ENCODE peak calls at places on chromosome 11, in six cellular contexts. T is lung, L is HAP-1, H is Panc1, Q is sigmoid colon, I is cardiac fibroblast. V is an unnamed sample.

GRCh38 chr11:76791861-76792260 is 8.7 kb downstream of the TSKU start:
- DNase-seq in L (no peak), H (no peak), T (no peak), I (peak), Q (peak), V (no peak)

GRCh38 chr11:12079726-12080556 is 30.4 kb upstream of the MICAL2 start:
- DNase-seq in H (peak), L (no peak), I (peak), T (no peak), Q (peak), V (no peak)

GRCh38 chr11:6925636-6926207 is 504 bp upstream of the ZNF215 start:
- DNase-seq in I (peak), Q (no peak), H (peak), T (no peak), L (peak), V (no peak)

GRCh38 chr11:64916040-64916847 is 765 bp downstream of the ATG2A start:
- DNase-seq in I (peak), T (peak), Q (peak), L (peak), H (peak), V (peak)

GRCh38 chr11:23336961-23337360 is 476.7 kb upstream of the CCDC179 start:
- DNase-seq in L (no peak), T (no peak), I (no peak), H (no peak), Q (no peak), V (no peak)

GRCh38 chr11:67367836-67368227 is 5.6 kb downstream of the CLCF1 start:
- DNase-seq in H (no peak), T (no peak), Q (no peak), I (no peak), L (no peak), V (no peak)

GRCh38 chr11:45659031-45659817 is 6.2 kb downstream of the CHST1 start:
- DNase-seq in I (no peak), T (no peak), Q (peak), H (no peak), L (no peak), V (no peak)

GRCh38 chr11:45278721-45279120 is 7.4 kb downstream of the SYT13 start:
- DNase-seq in T (no peak), I (no peak), L (no peak), Q (no peak), H (no peak), V (no peak)

GRCh38 chr11:313787-314547 is at the start of gene IFITM1:
- DNase-seq in H (no peak), I (peak), Q (no peak), T (no peak), L (no peak), V (peak)

GRCh38 chr11:93075782-93076181 is 106.3 kb downstream of the MTNR1B start:
- DNase-seq in Q (no peak), L (no peak), I (no peak), T (no peak), H (no peak), V (no peak)

GRCh38 chr11:2158966-2159365 is 2.0 kb downstream of the INS start:
- DNase-seq in Q (no peak), T (no peak), L (no peak), H (no peak), I (no peak), V (no peak)

GRCh38 chr11:95228081-95228859 is 2.7 kb downstream of the SESN3 start:
- DNase-seq in L (no peak), T (no peak), I (peak), Q (no peak), H (no peak), V (no peak)

GRCh38 chr11:71486320-71486719 is 33.3 kb downstream of the NADSYN1 start:
- DNase-seq in Q (peak), L (no peak), H (no peak), T (no peak), I (no peak), V (no peak)

GRCh38 chr11:112128483-112129121 is 35.3 kb downstream of the IL18 start:
- DNase-seq in T (no peak), L (peak), H (no peak), Q (peak), I (peak), V (no peak)

GRCh38 chr11:6240691-6241285 is 1.9 kb downstream of the CNGA4 start:
- DNase-seq in T (no peak), L (no peak), H (no peak), Q (no peak), I (no peak), V (no peak)

GRCh38 chr11:73164803-73165542 is 22.9 kb upstream of the FCHSD2 start:
- DNase-seq in Q (peak), L (no peak), T (no peak), H (no peak), I (no peak), V (no peak)

GRCh38 chr11:19428206-19429001 is 187.7 kb upstream of the E2F8 start:
- DNase-seq in T (no peak), I (no peak), H (no peak), L (no peak), Q (no peak), V (no peak)

GRCh38 chr11:61756452-61757212 is 4.2 kb downstream of the MYRF start:
- DNase-seq in H (no peak), Q (no peak), I (peak), L (no peak), T (no peak), V (no peak)

DNA sequence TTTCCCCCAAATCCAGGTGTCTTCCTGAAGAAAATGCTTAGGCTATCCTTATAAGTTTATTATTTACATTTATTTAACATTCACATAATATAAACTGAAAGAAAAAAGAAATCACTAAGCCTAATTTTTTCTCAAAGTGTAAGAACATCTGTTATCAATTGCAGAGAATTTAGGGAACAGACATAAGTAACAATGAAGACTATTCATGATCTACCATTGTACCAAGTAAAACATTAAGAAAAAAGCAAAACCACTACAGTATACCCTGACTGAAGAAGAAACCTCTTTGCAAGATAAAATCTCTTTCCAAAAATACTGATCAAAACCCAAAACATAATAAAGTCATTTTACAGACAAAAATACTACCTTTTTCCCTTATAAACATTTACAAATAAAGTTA is 60.5 kb downstream of the NUP98 start:
- DNase-seq in T (no peak), H (no peak), Q (no peak), L (no peak), I (no peak), V (no peak)
- H3K4me3 ChIP-seq in T (no peak), H (no peak), Q (no peak), L (no peak), I (no peak), V (no peak)

GRCh38 chr11:63508745-63509144 is 2.9 kb downstream of the LGALS12 start:
- DNase-seq in L (no peak), Q (no peak), I (no peak), T (no peak), H (no peak), V (no peak)
- H3K4me3 ChIP-seq in L (no peak), Q (no peak), I (no peak), T (no peak), H (no peak), V (no peak)

GRCh38 chr11:85279267-85279666 is 347.9 kb downstream of the DLG2 start:
- DNase-seq in I (no peak), T (no peak), Q (no peak), H (no peak), L (no peak), V (no peak)
- H3K4me3 ChIP-seq in I (no peak), T (no peak), Q (no peak), H (no peak), L (no peak), V (no peak)

GRCh38 chr11:70079691-70080090 is 1.6 kb downstream of the ANO1 start:
- DNase-seq in I (no peak), T (no peak), H (no peak), Q (no peak), L (no peak), V (no peak)

GRCh38 chr11:70077411-70078094 is 564 bp upstream of the ANO1 start:
- DNase-seq in I (no peak), L (no peak), H (no peak), T (no peak), Q (peak), V (no peak)

GRCh38 chr11:70078796-70079616 is 889 bp downstream of the ANO1 start:
- DNase-seq in H (no peak), T (no peak), L (no peak), Q (peak), I (no peak), V (no peak)

GRCh38 chr11:70076461-70076931 is 1.6 kb upstream of the ANO1 start:
- DNase-seq in H (no peak), L (no peak), I (no peak), T (no peak), Q (peak), V (no peak)

DNA sequence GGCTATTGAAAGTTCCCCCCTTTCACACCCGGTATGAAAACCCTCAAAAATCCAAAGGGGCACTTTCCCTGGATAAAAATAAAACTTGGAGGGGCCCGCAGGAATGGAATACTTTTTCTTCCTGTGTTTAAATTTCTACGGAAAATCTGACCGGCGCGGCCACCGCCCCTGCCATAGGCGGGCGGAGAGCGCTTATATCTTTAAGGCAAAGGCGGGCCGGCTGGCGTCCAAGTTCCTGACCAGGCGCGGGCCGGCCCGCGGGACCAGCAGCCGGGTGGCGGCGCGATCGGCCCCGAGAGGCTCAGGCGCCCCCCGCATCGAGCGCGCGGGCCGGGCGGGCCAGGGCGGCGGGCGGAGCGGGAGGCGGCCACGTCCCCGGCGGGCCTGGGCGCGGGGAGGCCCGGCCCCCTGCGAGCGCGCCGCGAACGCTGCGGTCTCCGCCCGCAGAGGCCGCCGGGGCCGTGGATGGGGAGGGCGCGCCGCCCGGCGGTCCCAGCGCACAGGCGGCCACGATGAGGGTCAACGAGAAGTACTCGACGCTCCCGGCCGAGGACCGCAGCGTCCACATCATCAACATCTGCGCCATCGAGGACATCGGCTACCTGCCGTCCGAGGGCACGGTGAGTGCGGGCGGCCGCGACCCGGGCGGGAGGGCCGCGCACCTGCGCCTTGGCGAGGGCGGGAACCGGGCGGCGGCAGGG is at the start of gene ANO1:
- DNase-seq in Q (peak), L (no peak), I (no peak), H (no peak), T (no peak), V (no peak)
- H3K4me3 ChIP-seq in Q (peak), L (no peak), I (no peak), H (peak), T (no peak), V (no peak)

DNA sequence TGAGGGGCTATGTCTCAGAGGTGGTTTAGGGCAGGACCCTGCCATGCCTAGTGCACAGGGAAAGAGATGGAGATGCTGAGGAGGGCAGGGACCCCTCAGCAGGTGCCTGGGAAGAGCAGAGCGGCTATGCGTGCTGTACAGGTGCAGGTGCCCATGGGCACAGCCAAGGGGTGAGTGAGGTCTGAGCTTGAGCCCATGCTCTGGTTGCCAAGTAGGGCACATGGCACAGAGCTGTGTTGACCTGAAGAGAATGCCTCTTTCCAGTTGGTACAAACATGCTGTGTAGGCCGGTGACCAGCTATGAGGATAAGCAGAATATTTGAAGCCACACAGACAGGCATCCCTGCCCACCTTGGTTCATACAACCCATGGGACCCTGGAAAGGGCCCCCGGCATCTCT is 65.8 kb upstream of the NECTIN1 start:
- DNase-seq in Q (no peak), L (no peak), T (no peak), I (no peak), H (no peak), V (no peak)
- H3K4me3 ChIP-seq in Q (no peak), L (no peak), T (no peak), I (no peak), H (no peak), V (no peak)

DNA sequence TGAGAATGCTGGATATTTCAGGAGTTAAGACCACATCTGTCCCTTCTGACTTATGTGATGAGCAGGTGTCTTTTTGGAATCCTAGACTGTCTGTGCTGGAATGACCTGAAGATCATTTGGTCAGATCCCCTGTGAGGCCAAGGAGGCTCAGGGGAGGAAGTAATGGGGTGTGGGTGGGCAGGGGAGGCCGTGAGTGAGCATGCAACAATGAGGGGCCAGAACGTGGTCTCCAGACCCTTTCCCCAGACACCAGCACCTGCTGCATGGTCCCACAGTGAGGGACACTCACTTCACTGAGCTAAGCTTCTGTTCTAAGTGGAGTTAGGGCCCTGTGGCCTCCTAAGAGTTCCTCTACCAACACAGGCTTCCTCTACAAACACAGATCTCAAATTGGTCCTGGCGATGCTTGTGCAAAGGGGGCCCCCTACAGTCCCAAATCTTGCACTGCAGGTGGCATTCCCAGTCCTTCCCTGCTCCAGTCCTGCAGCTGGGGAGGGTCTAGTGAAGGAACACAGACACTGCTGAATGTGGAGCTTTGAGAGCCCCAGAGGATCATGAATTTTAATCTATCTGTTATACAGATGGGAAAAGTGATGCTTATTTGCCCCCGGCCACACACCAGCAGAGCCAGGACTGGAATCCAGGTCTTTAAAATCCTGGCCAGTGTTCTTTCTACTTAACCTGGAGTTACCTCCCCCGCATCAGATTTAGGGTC is 7.4 kb downstream of the USP2 start:
- DNase-seq in H (peak), L (peak), T (peak), Q (no peak), I (peak), V (peak)
- H3K4me3 ChIP-seq in H (no peak), L (no peak), T (no peak), Q (no peak), I (no peak), V (no peak)